ENCODE peak calls at places on chromosomes 13 and 19, in ten cellular contexts. W is NCI-H1436; G is GM03348; X is NAMALWA; S is activated naive CD4-positive, alpha-beta T cell; E is upper lobe of right lung; T is IMR-90; N is stimulated activated CD4-positive, alpha-beta T cell treated with anti-CD3 and anti-CD28 coated beads, Interleukin-1b, Interleukin-23, amount 100 ng/mL, for 1 hour; Z is hypothalamus; J is NCI-H1694 treated with DMSO at 0.1 percent for 48 hours. O is an unnamed sample.

GRCh38 chr19:7489609-7490044 is 792 bp upstream of the PEX11G start:
- DNase-seq in W (no peak), G (no peak), X (no peak), S (no peak), E (no peak), T (no peak), N (no peak), Z (no peak), J (no peak), O (no peak)

GRCh38 chr13:57633950-57634828 is 2.6 kb downstream of the PCDH17 start:
- DNase-seq in W (no peak), G (no peak), X (no peak), S (no peak), E (peak; percentile 62), T (no peak), N (no peak), Z (peak; percentile 59), J (no peak), O (peak; percentile 65)

GRCh38 chr19:18160441-18160791 is 7.5 kb downstream of the PIK3R2 start:
- DNase-seq in W (no peak), G (no peak), X (no peak), S (no peak), E (no peak), T (no peak), N (no peak), Z (no peak), J (no peak), O (peak; percentile 64)

GRCh38 chr13:110237895-110238294 is 69.1 kb downstream of the COL4A1 start:
- DNase-seq in W (no peak), G (no peak), X (no peak), S (no peak), E (no peak), T (no peak), N (no peak), Z (no peak), J (no peak), O (no peak)

GRCh38 chr13:102903659-102904407 is 58.0 kb downstream of the ERCC5 start:
- DNase-seq in W (no peak), G (peak; percentile 34), X (peak; percentile 67), S (no peak), E (no peak), T (peak; percentile 18), N (no peak), Z (no peak), J (peak; percentile 5), O (no peak)

GRCh38 chr13:110119943-110120905 is 186.7 kb downstream of the COL4A1 start:
- DNase-seq in W (no peak), G (no peak), X (no peak), S (no peak), E (no peak), T (peak; percentile 41), N (no peak), Z (no peak), J (no peak), O (no peak)

GRCh38 chr19:18756896-18757295 is 34.2 kb downstream of the COMP start:
- DNase-seq in W (peak; percentile 46), G (no peak), X (no peak), S (no peak), E (peak; percentile 78), T (no peak), N (no peak), Z (no peak), J (no peak), O (no peak)

GRCh38 chr13:82323101-82323500 is 1559.2 kb downstream of the SLITRK1 start:
- DNase-seq in W (no peak), G (no peak), X (no peak), S (no peak), E (no peak), T (no peak), N (no peak), Z (no peak), J (no peak), O (no peak)

GRCh38 chr19:21127001-21127400 is 14.8 kb upstream of the ZNF431 start:
- DNase-seq in W (no peak), G (no peak), X (no peak), S (no peak), E (no peak), T (no peak), N (no peak), Z (no peak), J (no peak), O (no peak)

GRCh38 chr13:96834626-96835025 is 159.7 kb downstream of the OXGR1 start:
- DNase-seq in W (no peak), G (no peak), X (no peak), S (no peak), E (no peak), T (no peak), N (no peak), Z (no peak), J (no peak), O (no peak)

GRCh38 chr19:4589579-4590410 is 30.3 kb upstream of the SEMA6B start:
- DNase-seq in W (no peak), G (no peak), X (peak; percentile 81), S (no peak), E (no peak), T (no peak), N (no peak), Z (no peak), J (no peak), O (no peak)

GRCh38 chr19:55178781-55179569 is 1.1 kb downstream of the SYT5 start:
- DNase-seq in W (peak; percentile 95), G (peak; percentile 79), X (peak; percentile 97), S (peak; percentile 86), E (peak; percentile 79), T (peak; percentile 77), N (peak; percentile 74), Z (peak; percentile 87), J (peak; percentile 74), O (peak; percentile 96)

GRCh38 chr13:94632227-94632980 is 30.7 kb downstream of the GPR180 start:
- DNase-seq in W (no peak), G (no peak), X (no peak), S (no peak), E (no peak), T (no peak), N (no peak), Z (no peak), J (no peak), O (no peak)

GRCh38 chr13:20161275-20161950 is 561 bp upstream of the GJA3 start:
- DNase-seq in W (no peak), G (peak; percentile 20), X (no peak), S (no peak), E (no peak), T (no peak), N (no peak), Z (no peak), J (no peak), O (peak; percentile 88)

GRCh38 chr13:71880753-71881541 is 13.9 kb upstream of the DACH1 start:
- DNase-seq in W (no peak), G (no peak), X (no peak), S (no peak), E (no peak), T (no peak), N (no peak), Z (no peak), J (no peak), O (no peak)

GRCh38 chr13:34591801-34592454 is 350.1 kb upstream of the NBEA start:
- DNase-seq in W (no peak), G (no peak), X (no peak), S (no peak), E (no peak), T (no peak), N (no peak), Z (no peak), J (no peak), O (no peak)

GRCh38 chr13:100403675-100404074 is 184.9 kb downstream of the GGACT start:
- DNase-seq in W (no peak), G (no peak), X (no peak), S (no peak), E (no peak), T (no peak), N (no peak), Z (no peak), J (no peak), O (no peak)

GRCh38 chr13:111494641-111495040 is 174.2 kb downstream of the TEX29 start:
- DNase-seq in W (no peak), G (no peak), X (no peak), S (no peak), E (peak; percentile 49), T (no peak), N (no peak), Z (no peak), J (no peak), O (no peak)

GRCh38 chr19:13099073-13099999 is 3.3 kb downstream of the LYL1 start:
- DNase-seq in W (peak; percentile 32), G (no peak), X (peak; percentile 78), S (peak; percentile 55), E (peak; percentile 91), T (no peak), N (no peak), Z (no peak), J (no peak), O (peak; percentile 98)

GRCh38 chr19:17309198-17309961 is at the start of gene DDA1:
- DNase-seq in W (peak; percentile 99), G (peak; percentile 98), X (peak; percentile 100), S (peak; percentile 95), E (peak; percentile 99), T (peak; percentile 100), N (peak; percentile 93), Z (peak; percentile 94), J (peak; percentile 96), O (peak; percentile 100)

GRCh38 chr13:80716610-80717081 is 375.7 kb upstream of the SPRY2 start:
- DNase-seq in W (peak; percentile 33), G (no peak), X (peak; percentile 74), S (no peak), E (peak; percentile 52), T (no peak), N (no peak), Z (no peak), J (no peak), O (peak; percentile 29)

GRCh38 chr19:49862411-49863253 is 4.7 kb downstream of the PNKP start:
- DNase-seq in W (no peak), G (no peak), X (peak; percentile 44), S (no peak), E (peak; percentile 70), T (no peak), N (no peak), Z (no peak), J (no peak), O (peak; percentile 78)

GRCh38 chr13:76271728-76272232 is 614.4 kb downstream of the KCTD12 start:
- DNase-seq in W (no peak), G (no peak), X (no peak), S (no peak), E (no peak), T (peak; percentile 7), N (no peak), Z (no peak), J (no peak), O (no peak)

GRCh38 chr19:42249149-42249750 is 5.7 kb downstream of the ERF start:
- DNase-seq in W (no peak), G (no peak), X (no peak), S (no peak), E (no peak), T (no peak), N (no peak), Z (no peak), J (no peak), O (peak; percentile 76)

GRCh38 chr13:41596190-41596589 is 138.8 kb downstream of the RGCC start:
- DNase-seq in W (no peak), G (peak; percentile 13), X (peak; percentile 6), S (no peak), E (no peak), T (peak; percentile 20), N (no peak), Z (no peak), J (no peak), O (no peak)

GRCh38 chr13:33125821-33126570 is 109.8 kb downstream of the KL start:
- DNase-seq in W (no peak), G (peak; percentile 91), X (no peak), S (no peak), E (no peak), T (peak; percentile 97), N (no peak), Z (no peak), J (peak; percentile 32), O (no peak)

GRCh38 chr13:106295971-106296370 is 239.5 kb downstream of the EFNB2 start:
- DNase-seq in W (no peak), G (no peak), X (no peak), S (no peak), E (no peak), T (no peak), N (no peak), Z (no peak), J (no peak), O (no peak)

GRCh38 chr13:113876341-113877148 is 12.7 kb upstream of the GAS6 start:
- DNase-seq in W (no peak), G (no peak), X (no peak), S (no peak), E (no peak), T (no peak), N (no peak), Z (no peak), J (no peak), O (no peak)

O was measured in spleen.